ENCODE peak calls at places on chromosomes 4 and X, in eight cellular contexts. O is stimulated activated CD4-positive, alpha-beta T cell treated with anti-CD3 and anti-CD28 coated beads, Interleukin-4, amount 100 ng/mL, for 4 hours; W is substantia nigra; F is PC-3; Y is body of pancreas; E is AG20443; N is fibroblast of lung; X is naive B cell. C is an unnamed sample.

GRCh38 chr4:86522349-86522748 is 71.8 kb upstream of the PTPN13 start:
- DNase-seq in O (no peak), W (no peak), F (peak; percentile 37), Y (no peak), E (peak; percentile 28), N (peak; percentile 45), X (no peak), C (no peak)

GRCh38 chr4:8939887-8940742 is 68.5 kb upstream of the HMX1 start:
- DNase-seq in O (no peak), W (no peak), F (no peak), Y (no peak), E (no peak), N (no peak), X (no peak), C (no peak)

GRCh38 chr4:3079694-3080123 is 5.2 kb downstream of the HTT start:
- DNase-seq in O (no peak), W (no peak), F (no peak), Y (no peak), E (no peak), N (no peak), X (peak; percentile 48), C (peak; percentile 82)

GRCh38 chr4:212438-213174 is 88.3 kb downstream of the ZNF718 start:
- DNase-seq in O (no peak), W (peak; percentile 61), F (no peak), Y (peak; percentile 80), E (peak; percentile 88), N (peak; percentile 88), X (peak; percentile 13), C (no peak)

GRCh38 chr4:33998204-33998603 is 2246.1 kb downstream of the ARAP2 start:
- DNase-seq in O (no peak), W (no peak), F (no peak), Y (no peak), E (no peak), N (peak; percentile 9), X (no peak), C (no peak)

GRCh38 chr4:48967626-48968025 is 18.4 kb upstream of the CWH43 start:
- DNase-seq in O (no peak), W (no peak), F (no peak), Y (no peak), E (no peak), N (peak; percentile 6), X (no peak), C (no peak)

GRCh38 chrX:130108647-130109428 is 1.5 kb downstream of the ELF4 start:
- DNase-seq in O (peak; percentile 25), W (no peak), F (peak; percentile 44), Y (no peak), E (peak; percentile 57), N (no peak), X (peak; percentile 52), C (peak; percentile 58)

GRCh38 chr4:111546881-111547280 is 598.4 kb upstream of the FAM241A start:
- DNase-seq in O (no peak), W (no peak), F (no peak), Y (no peak), E (no peak), N (no peak), X (no peak), C (no peak)

GRCh38 chrX:50471390-50471789 is 765 bp upstream of the DGKK start:
- DNase-seq in O (no peak), W (no peak), F (no peak), Y (no peak), E (no peak), N (no peak), X (no peak), C (no peak)

GRCh38 chrX:13649823-13650222 is 3.1 kb upstream of the TCEANC start:
- DNase-seq in O (no peak), W (no peak), F (no peak), Y (no peak), E (no peak), N (peak; percentile 53), X (no peak), C (no peak)

GRCh38 chrX:134981910-134982309 is 8.9 kb upstream of the SMIM10 start:
- DNase-seq in O (no peak), W (no peak), F (no peak), Y (no peak), E (no peak), N (no peak), X (no peak), C (no peak)

GRCh38 chr4:137343221-137343620 is 189.1 kb downstream of the PCDH18 start:
- DNase-seq in O (no peak), W (no peak), F (no peak), Y (no peak), E (no peak), N (no peak), X (no peak), C (no peak)

GRCh38 chr4:105162123-105162796 is 15.6 kb downstream of the TET2 start:
- DNase-seq in O (no peak), W (no peak), F (no peak), Y (no peak), E (no peak), N (no peak), X (no peak), C (no peak)

GRCh38 chr4:154049457-154050181 is 260.7 kb upstream of the SFRP2 start:
- DNase-seq in O (no peak), W (no peak), F (peak; percentile 5), Y (no peak), E (peak; percentile 82), N (peak; percentile 69), X (no peak), C (no peak)

GRCh38 chr4:81426770-81427604 is 44.7 kb downstream of the RASGEF1B start:
- DNase-seq in O (no peak), W (no peak), F (no peak), Y (no peak), E (no peak), N (no peak), X (no peak), C (no peak)

GRCh38 chrX:634306-634958 is 3.8 kb downstream of the SHOX start:
- DNase-seq in O (no peak), W (no peak), F (no peak), Y (no peak), E (no peak), N (no peak), X (no peak), C (no peak)

GRCh38 chrX:123665197-123665596 is 67.7 kb downstream of the THOC2 start:
- DNase-seq in O (no peak), W (no peak), F (peak; percentile 24), Y (no peak), E (no peak), N (peak; percentile 0), X (no peak), C (no peak)

GRCh38 chr4:149264093-149264733 is 551.4 kb downstream of the IQCM start:
- DNase-seq in O (no peak), W (no peak), F (peak; percentile 61), Y (no peak), E (peak; percentile 55), N (peak; percentile 74), X (peak; percentile 4), C (no peak)

GRCh38 chr4:5371415-5372190 is 320.3 kb downstream of the STK32B start:
- DNase-seq in O (no peak), W (no peak), F (peak; percentile 88), Y (peak; percentile 26), E (peak; percentile 63), N (no peak), X (no peak), C (no peak)

GRCh38 chr4:38230121-38230728 is 270.0 kb downstream of the PTTG2 start:
- DNase-seq in O (no peak), W (no peak), F (peak; percentile 27), Y (no peak), E (no peak), N (no peak), X (no peak), C (no peak)

GRCh38 chr4:27472364-27472763 is 611.7 kb downstream of the STIM2 start:
- DNase-seq in O (no peak), W (no peak), F (no peak), Y (no peak), E (no peak), N (no peak), X (no peak), C (no peak)

GRCh38 chr4:141307241-141307689 is 86.6 kb downstream of the ZNF330 start:
- DNase-seq in O (peak; percentile 20), W (peak; percentile 32), F (peak; percentile 77), Y (peak; percentile 44), E (peak; percentile 81), N (peak; percentile 67), X (peak; percentile 49), C (peak; percentile 90)

C was measured in MV-4-11.